ENCODE peak calls at places on chromosomes 11 and 22, in four cellular contexts. I is DMS153, S is GM12865, F is progenitor cell of endocrine pancreas. M is an unnamed sample.

GRCh38 chr22:46881373-46882118 is 119.1 kb downstream of the TBC1D22A start:
- DNase-seq in I (no peak), S (no peak), F (no peak), M (no peak)

GRCh38 chr22:19058713-19059451 is 63.3 kb downstream of the DGCR2 start:
- DNase-seq in I (no peak), S (no peak), F (no peak), M (no peak)

GRCh38 chr11:38089728-38090127 is 1491.7 kb upstream of the RAG2 start:
- DNase-seq in I (no peak), S (no peak), F (no peak), M (no peak)

GRCh38 chr11:75735181-75735845 is 17.7 kb downstream of the MOGAT2 start:
- DNase-seq in I (no peak), S (no peak), F (no peak), M (no peak)

GRCh38 chr11:87083029-87083428 is 45.3 kb downstream of the TMEM135 start:
- DNase-seq in I (no peak), S (no peak), F (no peak), M (no peak)

GRCh38 chr11:113384551-113384950 is 3.0 kb upstream of the ANKK1 start:
- DNase-seq in I (peak; percentile 72), S (no peak), F (no peak), M (no peak)

GRCh38 chr11:108241370-108242037 is 18.6 kb downstream of the ATM start:
- DNase-seq in I (no peak), S (no peak), F (no peak), M (no peak)

GRCh38 chr11:7869467-7869866 is 61.6 kb downstream of the OR10A6 start:
- DNase-seq in I (no peak), S (no peak), F (no peak), M (no peak)

GRCh38 chr22:29130490-29130889 is 57.7 kb downstream of the KREMEN1 start:
- DNase-seq in I (no peak), S (no peak), F (no peak), M (no peak)

GRCh38 chr11:3671334-3672254 is at the start of gene CHRNA10:
- DNase-seq in I (no peak), S (no peak), F (no peak), M (no peak)

GRCh38 chr11:16099501-16099900 is 256.8 kb downstream of the SOX6 start:
- DNase-seq in I (no peak), S (no peak), F (no peak), M (no peak)

GRCh38 chr11:123430736-123431356 is 777 bp downstream of the GRAMD1B start:
- DNase-seq in I (peak; percentile 58), S (peak; percentile 81), F (peak; percentile 19), M (peak; percentile 64)

GRCh38 chr22:28283025-28283654 is 364.1 kb upstream of the PITPNB start:
- DNase-seq in I (no peak), S (no peak), F (no peak), M (no peak)

GRCh38 chr11:2298795-2299747 is 2.6 kb downstream of the C11orf21 start:
- DNase-seq in I (peak; percentile 53), S (peak; percentile 20), F (no peak), M (peak; percentile 72)

GRCh38 chr22:41621911-41622179 is 750 bp downstream of the XRCC6 start:
- DNase-seq in I (no peak), S (no peak), F (no peak), M (no peak)

GRCh38 chr11:116797816-116798215 is 6.1 kb upstream of the APOA5 start:
- DNase-seq in I (no peak), S (no peak), F (no peak), M (no peak)

GRCh38 chr22:40499187-40499753 is 128.9 kb downstream of the SGSM3 start:
- DNase-seq in I (no peak), S (peak; percentile 72), F (no peak), M (no peak)

GRCh38 chr11:45646275-45646970 is 19.0 kb downstream of the CHST1 start:
- DNase-seq in I (no peak), S (peak; percentile 29), F (no peak), M (no peak)

GRCh38 chr22:46614070-46614931 is 5.9 kb upstream of the GRAMD4 start:
- DNase-seq in I (no peak), S (peak; percentile 82), F (no peak), M (no peak)

GRCh38 chr11:44630511-44631210 is 65.2 kb downstream of the CD82 start:
- DNase-seq in I (no peak), S (no peak), F (peak; percentile 5), M (no peak)

GRCh38 chr11:103851166-103851651 is 185.2 kb upstream of the DDI1 start:
- DNase-seq in I (no peak), S (no peak), F (no peak), M (no peak)

GRCh38 chr22:26066534-26066933 is 102.7 kb upstream of the SEZ6L start:
- DNase-seq in I (peak; percentile 84), S (no peak), F (no peak), M (peak; percentile 34)

GRCh38 chr11:76638267-76639197 is 32.0 kb downstream of the LRRC32 start:
- DNase-seq in I (no peak), S (no peak), F (no peak), M (no peak)

GRCh38 chr22:46579751-46580449 is 40.3 kb upstream of the GRAMD4 start:
- DNase-seq in I (no peak), S (no peak), F (no peak), M (no peak)

GRCh38 chr11:73340164-73340563 is 32.1 kb downstream of the ARHGEF17 start:
- DNase-seq in I (no peak), S (no peak), F (no peak), M (no peak)

GRCh38 chr11:57131080-57131790 is 50.5 kb upstream of the LRRC55 start:
- DNase-seq in I (peak; percentile 59), S (peak; percentile 8), F (peak; percentile 28), M (peak; percentile 79)

GRCh38 chr11:86035164-86035563 is 33.7 kb downstream of the PICALM start:
- DNase-seq in I (no peak), S (no peak), F (no peak), M (no peak)

GRCh38 chr11:9568854-9569587 is 4.4 kb upstream of the WEE1 start:
- DNase-seq in I (peak; percentile 81), S (peak; percentile 55), F (peak; percentile 41), M (peak; percentile 32)

GRCh38 chr11:1932681-1933080 is 13.2 kb downstream of the TNNT3 start:
- DNase-seq in I (no peak), S (no peak), F (no peak), M (no peak)

GRCh38 chr11:10302744-10303557 is 1.9 kb upstream of the ADM start:
- DNase-seq in I (peak; percentile 59), S (peak; percentile 73), F (no peak), M (peak; percentile 62)

GRCh38 chr22:32536352-32536751 is 61.7 kb downstream of the FBXO7 start:
- DNase-seq in I (no peak), S (no peak), F (no peak), M (no peak)

GRCh38 chr11:65087216-65087615 is 3.2 kb downstream of the ZFPL1 start:
- DNase-seq in I (no peak), S (no peak), F (no peak), M (no peak)

GRCh38 chr11:92527467-92527866 is 302.8 kb downstream of the FAT3 start:
- DNase-seq in I (no peak), S (no peak), F (no peak), M (no peak)